ENCODE peak calls at places on chromosomes 6 and 20, in six cellular contexts. W, H, P, C, I and V are unnamed samples.

GRCh38 chr6:2376429-2377355 is 131.3 kb upstream of the GMDS start:
- DNase-seq in C (peak; percentile 69), P (no peak), H (peak; percentile 90), I (no peak), W (peak; percentile 31), V (peak; percentile 65)

GRCh38 chr6:90790058-90790457 is 203.2 kb upstream of the MAP3K7 start:
- DNase-seq in H (no peak), W (peak; percentile 13), C (no peak), P (no peak), I (no peak), V (no peak)

GRCh38 chr6:80077067-80077466 is 29.4 kb upstream of the BCKDHB start:
- DNase-seq in C (no peak), I (peak; percentile 37), P (no peak), W (no peak), H (no peak), V (no peak)

GRCh38 chr20:49030954-49031619 is 15.0 kb upstream of the CSE1L start:
- DNase-seq in W (no peak), I (no peak), H (peak; percentile 6), P (no peak), C (no peak), V (no peak)

GRCh38 chr20:63590218-63591146 is 16.4 kb upstream of the HELZ2 start:
- DNase-seq in W (no peak), C (no peak), H (no peak), P (no peak), I (no peak), V (no peak)

GRCh38 chr20:4519530-4519929 is 202.2 kb upstream of the PRND start:
- DNase-seq in C (peak; percentile 50), H (no peak), W (no peak), I (peak; percentile 65), P (no peak), V (no peak)

GRCh38 chr20:43744121-43744520 is 17.3 kb upstream of the GTSF1L start:
- DNase-seq in C (no peak), P (peak; percentile 59), W (peak; percentile 72), I (peak; percentile 81), H (peak; percentile 28), V (no peak)

GRCh38 chr6:116371384-116372209 is 850 bp downstream of the DSE start:
- DNase-seq in I (peak; percentile 96), W (peak; percentile 94), C (peak; percentile 69), H (peak; percentile 93), P (peak; percentile 74), V (peak; percentile 42)

GRCh38 chr20:4774209-4774608 is 52.5 kb downstream of the PRND start:
- DNase-seq in C (no peak), H (no peak), W (no peak), I (no peak), P (no peak), V (no peak)

GRCh38 chr20:48742233-48742632 is 85.6 kb downstream of the PREX1 start:
- DNase-seq in W (no peak), C (no peak), P (no peak), H (no peak), I (no peak), V (no peak)

GRCh38 chr6:15485875-15486274 is 177.0 kb downstream of the DTNBP1 start:
- DNase-seq in H (no peak), I (no peak), W (no peak), C (no peak), P (peak; percentile 62), V (no peak)

GRCh38 chr6:166784691-166785090 is 157.6 kb upstream of the RPS6KA2 start:
- DNase-seq in H (no peak), C (no peak), W (peak; percentile 4), I (no peak), P (no peak), V (no peak)

DNA sequence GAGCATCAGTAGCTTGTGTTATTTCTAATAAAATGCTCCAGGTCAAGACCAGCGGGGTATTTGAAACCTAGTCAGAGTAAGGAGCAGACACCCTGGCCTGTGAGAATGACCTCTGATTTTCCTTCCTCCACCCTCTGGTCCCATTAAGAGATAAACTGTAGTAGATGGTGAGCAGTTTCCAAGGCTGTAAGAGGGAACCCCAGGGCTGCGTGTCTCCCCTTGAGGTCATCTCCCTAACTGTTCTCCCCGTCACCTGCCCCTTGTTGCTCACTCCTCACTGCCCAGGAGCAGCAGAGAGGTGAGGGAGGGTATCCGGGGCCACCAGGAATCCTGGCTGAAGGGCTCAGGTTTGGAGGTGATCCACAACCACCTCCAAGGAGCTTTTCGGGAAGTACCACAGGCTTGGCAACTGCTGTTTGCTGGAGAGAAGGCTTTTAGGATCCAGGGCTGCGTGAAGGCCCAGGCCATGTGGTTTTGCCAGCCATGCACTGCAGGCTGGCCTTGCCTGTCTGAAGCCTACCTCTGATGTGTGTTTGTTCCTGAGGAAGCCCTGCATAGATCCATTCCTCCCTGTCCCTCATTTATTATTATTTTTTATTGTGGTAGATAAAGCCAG is 62.5 kb downstream of the RREB1 start:
- DNase-seq in H (no peak), P (no peak), W (no peak), C (no peak), I (no peak), V (no peak)
- H3K4me2 ChIP-seq in H (no peak overlapping the region), P (no peak overlapping the region), W (no peak overlapping the region), C (no peak overlapping the region), I (no peak overlapping the region), V (no peak overlapping the region)

GRCh38 chr6:42046491-42047219 is 3.7 kb upstream of the TAF8 start:
- DNase-seq in W (peak; percentile 65), P (no peak), C (no peak), H (peak; percentile 55), I (no peak), V (no peak)
- H3K4me3 ChIP-seq in W (no peak overlapping the region), P (no peak overlapping the region), C (no peak overlapping the region), H (peak overlapping the region; percentile 93), I (no peak overlapping the region), V (no peak overlapping the region)

GRCh38 chr20:58547527-58548475 is 32.6 kb upstream of the APCDD1L start:
- DNase-seq in W (peak; percentile 73), P (peak; percentile 12), C (no peak), H (peak; percentile 89), I (no peak), V (no peak)
- H3K4me2 ChIP-seq in W (peak overlapping the region; percentile 66), P (no peak overlapping the region), C (peak overlapping the region; percentile 18), H (no peak overlapping the region), I (no peak overlapping the region), V (no peak overlapping the region)

GRCh38 chr6:19465760-19466159 is 371.4 kb upstream of the ID4 start:
- DNase-seq in I (no peak), W (peak; percentile 31), H (peak; percentile 75), C (peak; percentile 58), P (peak; percentile 82), V (no peak)

GRCh38 chr6:19470333-19470732 is 366.8 kb upstream of the ID4 start:
- DNase-seq in C (no peak), H (no peak), I (no peak), W (no peak), P (no peak), V (no peak)

GRCh38 chr6:19463250-19463649 is 373.9 kb upstream of the ID4 start:
- DNase-seq in H (no peak), W (no peak), I (no peak), P (no peak), C (no peak), V (no peak)

GRCh38 chr6:19463925-19464324 is 373.2 kb upstream of the ID4 start:
- DNase-seq in P (no peak), W (no peak), H (no peak), C (no peak), I (no peak), V (no peak)

DNA sequence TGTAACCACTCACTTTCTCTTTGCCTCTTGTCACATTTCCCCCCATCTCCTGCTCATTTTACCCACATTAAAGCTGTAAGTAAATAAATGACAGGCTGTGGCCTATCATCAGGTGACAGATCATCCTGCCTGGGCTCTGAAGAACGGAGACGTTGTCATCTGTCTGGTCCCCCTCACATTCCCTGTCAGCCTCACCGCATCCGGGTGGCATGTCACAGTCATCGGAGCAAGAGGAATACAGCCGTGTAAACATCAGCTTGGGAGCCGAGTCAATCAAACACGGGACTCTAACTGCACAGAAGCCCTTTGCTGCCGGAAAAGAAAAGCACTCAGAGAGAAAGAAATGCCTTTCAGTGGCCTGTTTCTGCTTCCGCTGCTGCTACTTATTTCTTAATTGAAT is 371.9 kb upstream of the ID4 start:
- DNase-seq in H (no peak), W (no peak), C (no peak), I (no peak), P (no peak), V (no peak)
- H3K4me3 ChIP-seq in H (no peak overlapping the region), W (no peak overlapping the region), C (no peak overlapping the region), I (no peak overlapping the region), P (no peak overlapping the region), V (no peak overlapping the region)

GRCh38 chr6:37738216-37738615 is 40.5 kb upstream of the MDGA1 start:
- DNase-seq in H (no peak), P (no peak), W (no peak), C (no peak), I (no peak), V (no peak)
- H3K4me2 ChIP-seq in H (no peak overlapping the region), P (no peak overlapping the region), W (no peak overlapping the region), C (no peak overlapping the region), I (no peak overlapping the region), V (no peak overlapping the region)

GRCh38 chr20:53764416-53764800 is 170.8 kb upstream of the ZNF217 start:
- DNase-seq in I (no peak), P (peak; percentile 26), C (no peak), H (no peak), W (no peak), V (no peak)
- H3K4me3 ChIP-seq in I (no peak overlapping the region), P (no peak overlapping the region), C (peak overlapping the region; percentile 31), H (no peak overlapping the region), W (no peak overlapping the region), V (no peak overlapping the region)

DNA sequence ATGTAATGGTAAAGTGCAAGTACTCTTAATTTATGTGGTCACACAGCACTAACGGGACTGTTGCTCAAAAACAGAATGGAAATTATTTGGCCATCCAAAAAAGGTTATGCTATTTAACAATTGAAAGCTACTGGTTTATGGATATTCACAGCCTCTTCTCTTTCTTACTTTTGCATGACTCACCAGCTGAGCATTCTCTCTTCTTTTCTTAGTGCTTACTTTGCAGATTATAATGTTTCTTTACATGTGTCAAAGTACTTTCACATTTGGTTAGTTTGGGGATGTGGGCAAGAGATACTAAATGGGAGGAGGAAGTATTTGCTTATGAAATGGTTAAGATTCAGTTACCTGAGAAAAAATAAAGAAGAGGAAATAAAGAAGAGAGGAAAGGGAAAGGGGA is 610.5 kb downstream of the HTR1B start:
- DNase-seq in I (peak; percentile 38), C (no peak), H (peak; percentile 19), P (no peak), W (peak; percentile 26), V (no peak)
- H3K4me2 ChIP-seq in I (no peak overlapping the region), C (no peak overlapping the region), H (no peak overlapping the region), P (no peak overlapping the region), W (no peak overlapping the region), V (no peak overlapping the region)

DNA sequence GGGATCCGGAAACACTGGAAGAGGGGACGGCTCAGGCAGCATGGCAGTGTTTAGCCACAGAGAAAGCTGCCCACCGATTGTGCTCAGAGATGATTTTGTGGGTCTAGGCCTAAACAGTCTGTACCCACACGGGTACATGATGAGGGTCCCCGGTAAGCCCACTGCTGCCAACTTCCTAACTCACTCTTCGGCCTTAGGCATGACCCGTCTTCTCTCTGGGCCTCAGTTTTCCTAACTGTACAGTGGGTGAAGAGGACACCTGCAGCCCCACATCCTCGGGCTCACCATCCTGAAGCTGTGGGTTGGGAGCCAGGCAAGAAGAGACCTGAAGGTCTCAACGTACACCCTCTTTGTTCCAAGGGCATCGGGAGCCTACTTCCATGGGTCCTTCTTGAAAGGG is 6.5 kb downstream of the FOXP4 start:
- DNase-seq in H (no peak), I (no peak), W (no peak), P (no peak), C (no peak), V (no peak)
- H3K4me3 ChIP-seq in H (no peak overlapping the region), I (no peak overlapping the region), W (no peak overlapping the region), P (no peak overlapping the region), C (no peak overlapping the region), V (no peak overlapping the region)